ENCODE peak calls at places on chromosomes 3 and 15, in seven cellular contexts. Q is neural progenitor cell, B is MM.1S, O is GM23248, H is PC-3, W is GM23338, F is HCT116. T is an unnamed sample.
A peak's percentile ranks its signal among the peaks of the same experiment; 100 is the strongest.

GRCh38 chr3:44415421-44415820 is 62.0 kb downstream of the ZNF445 start:
- DNase-seq in B (no peak), O (no peak), W (no peak), F (no peak), Q (no peak), H (no peak), T (no peak)

GRCh38 chr3:167780214-167780613 is 44.7 kb downstream of the SERPINI1 start:
- DNase-seq in W (no peak), F (no peak), Q (no peak), H (no peak), B (no peak), O (no peak), T (no peak)

GRCh38 chr3:176961916-176962315 is 235.4 kb downstream of the TBL1XR1 start:
- DNase-seq in O (peak; percentile 24), W (peak; percentile 12), B (no peak), H (peak; percentile 6), F (no peak), Q (no peak), T (no peak)

GRCh38 chr3:53083949-53084309 is 38.1 kb upstream of the SFMBT1 start:
- DNase-seq in F (no peak), B (no peak), O (peak; percentile 16), Q (no peak), H (no peak), W (no peak), T (no peak)

GRCh38 chr15:91678003-91678402 is 175.5 kb upstream of the SLCO3A1 start:
- DNase-seq in Q (no peak), B (no peak), H (no peak), F (no peak), W (no peak), O (peak; percentile 12), T (no peak)

GRCh38 chr3:196168808-196169391 is 42.3 kb downstream of the ZDHHC19 start:
- DNase-seq in H (no peak), W (no peak), B (no peak), O (no peak), F (no peak), Q (no peak), T (no peak)

GRCh38 chr3:139654637-139655365 is 23.0 kb downstream of the NMNAT3 start:
- DNase-seq in B (no peak), H (no peak), F (no peak), Q (no peak), W (no peak), O (no peak), T (peak; percentile 66)

GRCh38 chr15:28984421-28985375 is 98.9 kb downstream of the APBA2 start:
- DNase-seq in W (no peak), F (no peak), B (no peak), O (peak; percentile 9), Q (peak; percentile 73), H (no peak), T (peak; percentile 48)

GRCh38 chr3:100833483-100833882 is 124.2 kb downstream of the TFG start:
- DNase-seq in O (no peak), Q (peak; percentile 50), F (no peak), B (no peak), W (no peak), H (no peak), T (no peak)

GRCh38 chr15:57395292-57395691 is 19.0 kb downstream of the CGNL1 start:
- DNase-seq in Q (no peak), O (peak; percentile 91), F (no peak), B (no peak), H (peak; percentile 4), W (no peak), T (peak; percentile 51)

GRCh38 chr3:30586091-30586805 is 20.2 kb upstream of the TGFBR2 start:
- DNase-seq in F (no peak), B (no peak), Q (no peak), H (peak; percentile 58), W (no peak), O (peak; percentile 37), T (no peak)

GRCh38 chr3:148233403-148233802 is 464.3 kb upstream of the AGTR1 start:
- DNase-seq in H (peak; percentile 7), O (peak; percentile 83), Q (no peak), B (no peak), F (no peak), W (no peak), T (no peak)

GRCh38 chr15:42549052-42549491 is 434 bp downstream of the HAUS2 start:
- DNase-seq in B (peak; percentile 46), F (no peak), H (peak; percentile 32), Q (peak; percentile 47), W (peak; percentile 56), O (peak; percentile 60), T (peak; percentile 33)

GRCh38 chr3:44235604-44236484 is 5.8 kb upstream of the TOPAZ1 start:
- DNase-seq in B (peak; percentile 80), H (peak; percentile 93), F (peak; percentile 79), W (peak; percentile 91), O (peak; percentile 92), Q (peak; percentile 85), T (peak; percentile 91)

DNA sequence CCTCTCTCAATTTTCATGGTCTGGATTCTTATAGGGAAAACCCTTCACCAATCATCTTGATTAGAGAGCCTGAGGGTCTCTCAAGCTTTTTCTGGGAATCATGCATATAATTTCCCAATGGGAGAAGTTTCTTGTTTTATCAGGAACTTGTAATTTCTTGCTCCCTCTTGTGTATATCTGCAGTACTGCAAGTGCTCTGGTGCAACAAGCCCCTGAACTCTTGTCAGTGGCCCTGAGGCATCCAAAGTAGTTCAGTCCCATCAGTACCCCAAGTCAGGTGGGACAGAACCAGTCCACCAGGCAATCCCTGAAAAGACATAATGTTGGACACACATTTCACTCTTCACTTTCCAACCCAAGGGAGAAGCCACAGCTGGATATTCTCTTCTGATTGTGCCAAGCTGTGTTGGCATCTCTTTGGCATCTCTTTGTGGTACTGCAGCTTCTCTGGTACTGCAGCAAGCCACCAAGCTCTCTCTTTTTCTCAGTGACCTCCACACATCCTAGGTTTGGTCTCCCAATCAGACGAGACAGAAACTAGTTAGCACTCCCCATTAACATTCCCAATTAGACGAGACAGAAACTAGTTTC is 214.5 kb downstream of the ZIC4 start:
- DNase-seq in F (peak; percentile 68), B (peak; percentile 49), Q (peak; percentile 71), O (peak; percentile 68), H (peak; percentile 82), W (peak; percentile 90), T (peak; percentile 72)
- TF ChIP-seq EZH2phosphoT487 in F (no peak), B (no peak), Q (no peak), O (no peak), H (no peak), W (no peak), T (no peak)

GRCh38 chr3:185309795-185310194 is 53.1 kb upstream of the MAP3K13 start:
- DNase-seq in O (no peak), Q (no peak), W (no peak), H (no peak), F (no peak), B (no peak), T (no peak)
- TF ChIP-seq EZH2 in O (no peak), Q (no peak), W (no peak), H (no peak), F (no peak), B (no peak), T (no peak)

GRCh38 chr3:10006762-10007090 is 19.5 kb upstream of the FANCD2 start:
- DNase-seq in B (no peak), W (no peak), O (no peak), H (no peak), F (no peak), Q (no peak), T (no peak)

GRCh38 chr3:10006048-10006761 is 19.6 kb upstream of the EMC3 start:
- DNase-seq in O (no peak), H (no peak), Q (no peak), F (no peak), B (no peak), W (no peak), T (no peak)

GRCh38 chr3:10002951-10003350 is 16.3 kb upstream of the EMC3 start:
- DNase-seq in O (no peak), Q (no peak), B (no peak), H (no peak), F (no peak), W (no peak), T (no peak)

GRCh38 chr3:10004960-10005564 is 18.4 kb upstream of the EMC3 start:
- DNase-seq in O (no peak), F (no peak), W (no peak), H (no peak), B (no peak), Q (no peak), T (no peak)

DNA sequence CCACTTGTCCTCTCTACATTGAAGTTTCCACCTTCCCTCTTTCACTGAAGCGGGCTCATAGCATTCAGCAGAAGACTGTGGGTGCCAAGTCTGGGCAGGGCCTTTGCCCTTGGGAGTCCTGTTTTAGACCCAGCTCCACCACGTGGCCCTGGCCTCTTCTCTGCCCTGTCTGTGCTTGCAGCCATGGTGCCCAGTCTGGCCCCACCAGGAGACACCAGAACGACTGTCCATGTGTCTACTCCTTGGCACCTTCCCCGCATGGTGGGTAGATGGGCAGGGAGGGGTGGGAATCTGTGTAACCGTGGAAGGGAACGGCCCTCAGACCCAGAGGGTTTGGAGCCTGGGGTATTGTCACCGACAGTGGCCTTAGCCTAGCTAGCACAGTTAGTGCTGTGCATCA is 17.9 kb upstream of the EMC3 start:
- DNase-seq in B (no peak), H (no peak), O (no peak), F (no peak), Q (no peak), W (no peak), T (no peak)
- H3K36me3 ChIP-seq in B (no peaks in the 10 kb centered on the region), H (peaks cover 17% of the 10 kb centered on the region), O (peaks cover 7% of the 10 kb centered on the region), F (no peaks in the 10 kb centered on the region), Q (no peaks in the 10 kb centered on the region), W (peaks cover 14% of the 10 kb centered on the region), T (no peaks in the 10 kb centered on the region)

GRCh38 chr3:16916840-16917239 is 32.1 kb downstream of the PLCL2 start:
- DNase-seq in Q (no peak), W (no peak), O (no peak), B (no peak), H (peak; percentile 45), F (no peak), T (no peak)
- TF ChIP-seq EZH2phosphoT487 in Q (no peak), W (no peak), O (no peak), B (no peak), H (no peak), F (no peak), T (no peak)

GRCh38 chr3:64685800-64686445 is 1.9 kb downstream of the ADAMTS9 start:
- DNase-seq in W (peak; percentile 92), H (no peak), Q (peak; percentile 95), B (no peak), O (peak; percentile 91), F (peak; percentile 35), T (peak; percentile 94)

GRCh38 chr3:64686446-64686908 is 1.3 kb downstream of the ADAMTS9 start:
- DNase-seq in Q (peak; percentile 75), W (peak; percentile 66), H (peak; percentile 2), O (peak; percentile 88), F (no peak), B (peak; percentile 16), T (peak; percentile 72)

GRCh38 chr3:64684715-64685261 is 3.0 kb downstream of the ADAMTS9 start:
- DNase-seq in F (no peak), B (no peak), Q (peak; percentile 66), O (peak; percentile 67), W (peak; percentile 60), H (no peak), T (peak; percentile 64)

GRCh38 chr3:64687381-64687780 is 419 bp downstream of the ADAMTS9 start:
- DNase-seq in H (no peak), Q (no peak), O (no peak), W (no peak), B (no peak), F (no peak), T (no peak)

DNA sequence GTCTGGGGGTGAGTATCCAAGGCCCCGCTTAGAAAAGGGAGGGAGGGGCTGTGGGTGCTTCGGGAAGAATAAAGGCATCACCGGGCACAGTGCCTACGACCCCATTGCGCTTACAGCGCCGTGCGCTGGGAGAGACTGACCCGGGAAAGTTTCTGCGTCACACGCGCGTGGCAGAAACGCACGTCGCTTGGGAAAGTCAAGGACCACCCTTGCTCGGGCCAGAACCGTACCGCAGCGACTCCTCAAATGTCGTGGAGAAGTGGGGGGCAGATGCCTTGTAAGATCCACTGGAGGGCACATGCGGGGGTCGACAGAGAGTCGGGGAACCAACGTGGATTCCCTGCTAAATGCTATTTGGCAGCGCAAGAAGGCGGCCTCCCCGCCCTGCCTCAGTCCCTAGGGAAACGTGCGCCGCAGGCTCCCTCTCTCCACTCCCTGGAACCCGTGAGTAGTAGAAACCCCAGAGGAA is 2.4 kb downstream of the ADAMTS9 start:
- DNase-seq in H (no peak), W (no peak), O (peak; percentile 65), Q (no peak), B (no peak), F (no peak), T (peak; percentile 51)
- TF ChIP-seq EZH2 in H (no peak), W (peak; percentile 62), O (no peak), Q (no peak), B (no peak), F (no peak), T (no peak)

T was measured in hepatocyte.